ENCODE peak calls at places on chromosomes 16 and 17, in four cellular contexts. R is brain microvascular endothelial cell, A is PC-9, H is dorsolateral prefrontal cortex. B is an unnamed sample.

GRCh38 chr16:969508-970378 is 1.0 kb downstream of the LMF1 start:
- DNase-seq in R (no peak), A (no peak), H (no peak), B (no peak)

GRCh38 chr17:50275279-50275678 is 1.0 kb downstream of the TMEM92 start:
- DNase-seq in R (no peak), A (no peak), H (no peak), B (no peak)

GRCh38 chr17:56358651-56359050 is 205.4 kb downstream of the ANKFN1 start:
- DNase-seq in R (no peak), A (no peak), H (no peak), B (no peak)

GRCh38 chr17:83133302-83134121 is 54.1 kb downstream of the METRNL start:
- DNase-seq in R (no peak), A (peak), H (no peak), B (no peak)

GRCh38 chr17:81173354-81173753 is 7.3 kb upstream of the AATK start:
- DNase-seq in R (no peak), A (no peak), H (no peak), B (no peak)

GRCh38 chr16:29192329-29193247 is 207.7 kb downstream of the LAT start:
- DNase-seq in R (no peak), A (peak), H (no peak), B (peak)

GRCh38 chr17:42275527-42276358 is 448 bp downstream of the STAT5B start:
- DNase-seq in R (peak), A (no peak), H (no peak), B (peak)

GRCh38 chr16:84614075-84614474 is 3.8 kb downstream of the COTL1 start:
- DNase-seq in R (no peak), A (no peak), H (no peak), B (no peak)

GRCh38 chr17:6567528-6568185 is 11.3 kb upstream of the PITPNM3 start:
- DNase-seq in R (no peak), A (peak), H (no peak), B (no peak)

GRCh38 chr16:64590516-64590915 is 531.3 kb downstream of the CDH11 start:
- DNase-seq in R (peak), A (no peak), H (no peak), B (no peak)

GRCh38 chr16:8958344-8958808 is 5.3 kb downstream of the USP7 start:
- DNase-seq in R (peak), A (no peak), H (no peak), B (peak)

GRCh38 chr17:80129006-80129565 is 17.8 kb downstream of the EIF4A3 start:
- DNase-seq in R (no peak), A (no peak), H (no peak), B (no peak)

DNA sequence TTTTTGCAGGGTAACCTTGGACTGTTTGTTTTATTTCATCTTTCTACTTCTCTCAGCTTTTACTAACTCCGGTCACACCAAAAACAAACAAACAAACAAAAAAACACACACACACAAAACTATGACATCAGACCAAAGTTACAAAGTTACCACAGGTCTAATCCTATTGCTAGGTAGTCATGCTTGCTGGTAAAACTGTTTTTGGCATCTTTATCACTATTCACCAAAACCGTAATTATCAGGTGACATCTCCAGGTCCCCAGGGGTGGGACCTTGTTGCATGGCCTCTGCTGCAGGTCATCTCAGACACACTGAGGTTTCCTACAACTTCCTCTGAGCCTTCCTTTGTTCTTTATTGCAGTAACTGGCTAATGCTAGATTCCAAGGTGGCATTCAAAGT is 162.3 kb downstream of the ABCA8 start:
- DNase-seq in R (no peak), A (no peak), H (no peak), B (no peak)
- H3K27ac ChIP-seq in R (no peak), A (no peak), H (peak), B (peak)

GRCh38 chr16:49378238-49378637 is 4.6 kb downstream of the C16orf78 start:
- DNase-seq in R (no peak), A (no peak), H (no peak), B (no peak)

GRCh38 chr16:49378816-49379215 is 5.2 kb downstream of the C16orf78 start:
- DNase-seq in R (no peak), A (no peak), H (no peak), B (no peak)

GRCh38 chr16:49377196-49377755 is 3.7 kb downstream of the C16orf78 start:
- DNase-seq in R (no peak), A (no peak), H (no peak), B (no peak)

DNA sequence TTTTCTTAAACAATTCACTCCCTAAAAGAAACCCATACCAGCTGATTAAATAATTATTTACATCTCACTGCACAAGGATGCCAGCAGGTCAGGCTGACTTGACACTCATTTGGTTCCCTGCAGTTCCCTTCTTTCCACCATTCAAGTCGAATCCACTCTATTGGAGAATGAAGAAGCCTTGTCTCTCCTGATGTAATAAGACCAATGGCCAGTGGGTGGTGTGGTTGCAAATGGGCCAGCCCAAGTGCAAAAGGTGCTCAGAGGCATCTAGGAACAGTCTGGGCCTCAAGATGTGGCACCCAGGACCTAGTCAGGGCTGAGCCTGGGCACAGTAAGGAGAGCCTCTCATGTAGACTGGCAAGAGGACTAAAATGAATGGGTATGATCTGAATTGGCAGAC is 9.3 kb downstream of the C16orf78 start:
- DNase-seq in R (no peak), A (no peak), H (no peak), B (no peak)
- TF ChIP-seq CTCF in R (no peak), A (no peak), H (no peak), B (no peak)

GRCh38 chr17:38353084-38353604 is 1.5 kb downstream of the SOCS7 start:
- DNase-seq in R (no peak), A (no peak), H (no peak), B (no peak)

GRCh38 chr17:38354466-38354865 is 2.8 kb downstream of the SOCS7 start:
- DNase-seq in R (no peak), A (no peak), H (no peak), B (no peak)

GRCh38 chr17:38351412-38352222 is at the start of gene SOCS7:
- DNase-seq in R (peak), A (peak), H (peak), B (peak)

GRCh38 chr17:38353668-38354067 is 2.0 kb downstream of the SOCS7 start:
- DNase-seq in R (no peak), A (no peak), H (no peak), B (no peak)

GRCh38 chr17:38352245-38353083 is 820 bp downstream of the SOCS7 start:
- DNase-seq in R (peak), A (peak), H (no peak), B (no peak)
- H3K27ac ChIP-seq in R (peak), A (no peak), H (peak), B (peak)

GRCh38 chr17:8481703-8482102 is 46.0 kb downstream of the NDEL1 start:
- DNase-seq in R (no peak), A (no peak), H (peak), B (no peak)
- TF ChIP-seq CTCF in R (no peak), A (no peak), H (no peak), B (no peak)

B was measured in right atrium auricular region.